ENCODE peak calls at places on chromosomes 3 and 15, in four cellular contexts. One of them, this sample, is unnamed.

GRCh38 chr15:66698318-66698961 is 3.6 kb upstream of the SMAD6 start:
- DNase-seq in ovary: peak; percentile 62
- DNase-seq in cardiac muscle cell: peak; percentile 85
- DNase-seq in psoas muscle: peak; percentile 68
- DNase-seq in this sample: peak; percentile 93

GRCh38 chr3:15998896-15999295 is 175.6 kb upstream of the GALNT15 start:
- DNase-seq in cardiac muscle cell: no peak
- DNase-seq in psoas muscle: no peak
- DNase-seq in ovary: no peak
- DNase-seq in this sample: no peak

GRCh38 chr3:130963444-130963843 is 63.2 kb downstream of the ASTE1 start:
- DNase-seq in cardiac muscle cell: no peak
- DNase-seq in ovary: no peak
- DNase-seq in psoas muscle: no peak
- DNase-seq in this sample: no peak

GRCh38 chr3:17741621-17742091 is 775 bp downstream of the TBC1D5 start:
- DNase-seq in ovary: peak; percentile 60
- DNase-seq in cardiac muscle cell: no peak
- DNase-seq in psoas muscle: no peak
- DNase-seq in this sample: no peak

GRCh38 chr15:90519688-90520087 is 10.0 kb upstream of the CRTC3 start:
- DNase-seq in cardiac muscle cell: no peak
- DNase-seq in psoas muscle: no peak
- DNase-seq in ovary: no peak
- DNase-seq in this sample: no peak

GRCh38 chr15:99635145-99635544 is 69.4 kb downstream of the MEF2A start:
- DNase-seq in ovary: no peak
- DNase-seq in psoas muscle: no peak
- DNase-seq in cardiac muscle cell: no peak
- DNase-seq in this sample: no peak

GRCh38 chr3:110456001-110456400 is 615.6 kb upstream of the NECTIN3 start:
- DNase-seq in psoas muscle: no peak
- DNase-seq in cardiac muscle cell: no peak
- DNase-seq in ovary: no peak
- DNase-seq in this sample: no peak

GRCh38 chr15:99410477-99410876 is 155.3 kb upstream of the MEF2A start:
- DNase-seq in cardiac muscle cell: no peak
- DNase-seq in ovary: no peak
- DNase-seq in psoas muscle: no peak
- DNase-seq in this sample: no peak

GRCh38 chr3:125160911-125161371 is 51.6 kb downstream of the SLC12A8 start:
- DNase-seq in psoas muscle: no peak
- DNase-seq in cardiac muscle cell: no peak
- DNase-seq in ovary: no peak
- DNase-seq in this sample: no peak

GRCh38 chr3:126955004-126955790 is 27.7 kb upstream of the PLXNA1 start:
- DNase-seq in cardiac muscle cell: no peak
- DNase-seq in psoas muscle: no peak
- DNase-seq in ovary: no peak
- DNase-seq in this sample: no peak

GRCh38 chr15:43423793-43424192 is 52.9 kb downstream of the TUBGCP4 start:
- DNase-seq in ovary: no peak
- DNase-seq in psoas muscle: no peak
- DNase-seq in cardiac muscle cell: no peak
- DNase-seq in this sample: no peak

GRCh38 chr3:149576071-149576564 is 81.7 kb downstream of the WWTR1 start:
- DNase-seq in ovary: peak; percentile 69
- DNase-seq in cardiac muscle cell: no peak
- DNase-seq in psoas muscle: peak; percentile 16
- DNase-seq in this sample: peak; percentile 29

GRCh38 chr15:63352808-63353207 is 28.8 kb downstream of the CA12 start:
- DNase-seq in ovary: no peak
- DNase-seq in psoas muscle: no peak
- DNase-seq in cardiac muscle cell: no peak
- DNase-seq in this sample: no peak

DNA sequence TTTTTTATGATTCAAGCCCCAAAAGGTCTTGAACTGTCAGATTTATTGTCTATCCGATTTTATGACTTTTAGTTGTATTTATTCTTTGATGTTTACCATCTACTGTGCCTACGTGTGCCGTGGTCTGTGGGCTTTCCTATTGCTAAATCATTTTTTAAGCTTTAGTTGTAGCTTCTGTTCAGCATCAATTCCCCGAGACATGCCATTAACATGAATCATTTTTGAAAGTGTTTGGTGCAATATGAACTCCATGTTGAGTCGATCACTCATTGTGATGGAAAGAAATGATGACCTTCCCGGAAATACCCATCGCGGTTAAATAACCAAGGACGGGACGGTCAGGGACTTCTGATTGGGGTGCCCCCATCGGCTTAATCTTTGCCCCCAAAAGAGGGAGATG is 268.8 kb upstream of the THRB start:
- DNase-seq in psoas muscle: no peak
- DNase-seq in ovary: no peak
- DNase-seq in cardiac muscle cell: no peak
- DNase-seq in this sample: no peak
- H3K27me3 ChIP-seq in psoas muscle: no peaks in the 10 kb centered on the region
- H3K27me3 ChIP-seq in ovary: no peaks in the 10 kb centered on the region
- H3K27me3 ChIP-seq in cardiac muscle cell: no peaks in the 10 kb centered on the region
- H3K27me3 ChIP-seq in this sample: no peaks in the 10 kb centered on the region

GRCh38 chr3:100732435-100732834 is 23.1 kb downstream of the TFG start:
- DNase-seq in psoas muscle: no peak
- DNase-seq in ovary: no peak
- DNase-seq in cardiac muscle cell: no peak
- DNase-seq in this sample: no peak

GRCh38 chr3:100740207-100740606 is 30.9 kb downstream of the TFG start:
- DNase-seq in cardiac muscle cell: no peak
- DNase-seq in psoas muscle: no peak
- DNase-seq in ovary: no peak
- DNase-seq in this sample: no peak

DNA sequence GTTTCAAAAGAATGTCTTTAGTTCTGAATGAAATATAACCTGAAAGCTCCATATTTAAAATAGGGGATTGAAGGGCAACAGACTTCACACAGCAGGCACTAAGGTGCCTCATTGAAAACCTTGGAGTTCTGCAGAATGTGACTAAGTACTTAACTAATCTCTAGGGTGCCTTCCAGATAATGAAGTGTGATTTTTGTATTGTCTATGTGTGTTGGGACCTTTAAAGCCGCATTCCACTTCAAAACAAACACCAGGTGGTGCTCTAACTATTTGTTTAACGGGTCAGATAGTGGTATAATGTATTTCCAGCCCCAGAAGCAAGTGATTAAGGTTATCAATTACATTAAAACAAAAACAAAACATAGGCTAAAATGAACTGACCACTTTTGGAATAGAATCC is 28.0 kb downstream of the TFG start:
- DNase-seq in cardiac muscle cell: peak; percentile 53
- DNase-seq in ovary: no peak
- DNase-seq in psoas muscle: no peak
- DNase-seq in this sample: no peak
- TF ChIP-seq CTCF in cardiac muscle cell: peak; percentile 45
- TF ChIP-seq CTCF in ovary: no peak
- TF ChIP-seq CTCF in psoas muscle: peak; percentile 41
- TF ChIP-seq CTCF in this sample: peak; percentile 59

GRCh38 chr3:144257381-144257780 is 285.8 kb downstream of the DIPK2A start:
- DNase-seq in ovary: no peak
- DNase-seq in psoas muscle: no peak
- DNase-seq in cardiac muscle cell: no peak
- DNase-seq in this sample: no peak
- H3K4me1 ChIP-seq in ovary: no peaks in the 10 kb centered on the region
- H3K4me1 ChIP-seq in psoas muscle: no peaks in the 10 kb centered on the region
- H3K4me1 ChIP-seq in cardiac muscle cell: no peaks in the 10 kb centered on the region
- H3K4me1 ChIP-seq in this sample: no peaks in the 10 kb centered on the region

GRCh38 chr3:9087831-9088413 is 124.7 kb upstream of the RAD18 start:
- DNase-seq in ovary: no peak
- DNase-seq in psoas muscle: peak; percentile 25
- DNase-seq in cardiac muscle cell: no peak
- DNase-seq in this sample: no peak

GRCh38 chr3:9088431-9089353 is 125.4 kb upstream of the RAD18 start:
- DNase-seq in ovary: peak; percentile 35
- DNase-seq in psoas muscle: no peak
- DNase-seq in cardiac muscle cell: no peak
- DNase-seq in this sample: no peak

GRCh38 chr3:9091811-9092210 is 128.5 kb upstream of the RAD18 start:
- DNase-seq in psoas muscle: no peak
- DNase-seq in ovary: peak; percentile 34
- DNase-seq in cardiac muscle cell: no peak
- DNase-seq in this sample: no peak
- H3K27me3 ChIP-seq in psoas muscle: no peaks in the 10 kb centered on the region
- H3K27me3 ChIP-seq in ovary: no peaks in the 10 kb centered on the region
- H3K27me3 ChIP-seq in cardiac muscle cell: no peaks in the 10 kb centered on the region
- H3K27me3 ChIP-seq in this sample: no peaks in the 10 kb centered on the region

GRCh38 chr3:97896547-97896946 is 74.7 kb downstream of the CRYBG3 start:
- DNase-seq in psoas muscle: no peak
- DNase-seq in cardiac muscle cell: no peak
- DNase-seq in ovary: no peak
- DNase-seq in this sample: no peak
- TF ChIP-seq CTCF in psoas muscle: no peak
- TF ChIP-seq CTCF in cardiac muscle cell: no peak
- TF ChIP-seq CTCF in ovary: no peak
- TF ChIP-seq CTCF in this sample: peak; percentile 36

GRCh38 chr15:58509556-58509955 is 77.8 kb downstream of the LIPC start:
- DNase-seq in psoas muscle: no peak
- DNase-seq in cardiac muscle cell: no peak
- DNase-seq in ovary: no peak
- DNase-seq in this sample: no peak
- H3K4me1 ChIP-seq in psoas muscle: peaks cover 18% of the 10 kb centered on the region
- H3K4me1 ChIP-seq in cardiac muscle cell: no peaks in the 10 kb centered on the region
- H3K4me1 ChIP-seq in ovary: no peaks in the 10 kb centered on the region
- H3K4me1 ChIP-seq in this sample: no peaks in the 10 kb centered on the region

DNA sequence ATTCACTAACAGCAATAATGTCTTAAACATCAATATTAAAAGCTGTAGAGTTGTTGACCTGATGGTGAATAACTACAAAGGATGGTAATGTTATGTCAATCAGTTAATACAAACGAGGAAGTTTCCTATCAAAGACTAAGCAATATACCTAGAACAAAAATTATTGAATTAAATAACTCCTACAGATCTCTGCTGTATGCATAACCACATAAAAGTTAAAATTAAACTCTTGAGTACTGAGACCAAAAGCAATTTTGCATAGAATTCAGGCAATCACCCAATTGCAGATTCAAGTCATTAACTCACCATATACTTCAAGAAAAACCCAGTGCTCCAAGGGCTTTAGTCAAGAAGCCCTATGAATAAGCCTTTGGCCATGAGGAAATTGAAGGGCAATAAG is 518.8 kb downstream of the MECOM start:
- DNase-seq in psoas muscle: no peak
- DNase-seq in ovary: no peak
- DNase-seq in cardiac muscle cell: no peak
- DNase-seq in this sample: no peak
- H3K27me3 ChIP-seq in psoas muscle: peaks cover 8% of the 10 kb centered on the region
- H3K27me3 ChIP-seq in ovary: no peaks in the 10 kb centered on the region
- H3K27me3 ChIP-seq in cardiac muscle cell: peaks cover 32% of the 10 kb centered on the region
- H3K27me3 ChIP-seq in this sample: peaks cover 92% of the 10 kb centered on the region